ENCODE peak calls at places on chromosomes 3 and 15, in ten cellular contexts. U, E, B, L, D, X, I, C, H and T are unnamed samples.

GRCh38 chr15:91124155-91124554 is 24.1 kb downstream of the SV2B start:
- DNase-seq in U (no peak), E (no peak), B (no peak), L (no peak), D (no peak), X (no peak), I (no peak), C (no peak), H (no peak), T (no peak)

GRCh38 chr3:174016186-174016585 is 618.6 kb downstream of the NLGN1 start:
- DNase-seq in U (no peak), E (no peak), B (no peak), L (no peak), D (peak; percentile 74), X (no peak), I (no peak), C (peak; percentile 39), H (no peak), T (no peak)

GRCh38 chr3:183161552-183162345 is 785 bp downstream of the LAMP3 start:
- DNase-seq in U (no peak), E (peak; percentile 53), B (peak; percentile 93), L (no peak), D (no peak), X (peak; percentile 83), I (peak; percentile 33), C (peak; percentile 22), H (no peak), T (peak; percentile 55)

GRCh38 chr3:72042397-72043211 is 257.7 kb upstream of the PROK2 start:
- DNase-seq in U (no peak), E (no peak), B (peak; percentile 89), L (no peak), D (peak; percentile 11), X (no peak), I (no peak), C (peak; percentile 84), H (no peak), T (no peak)

GRCh38 chr3:170228093-170228766 is 6.0 kb downstream of the PRKCI start:
- DNase-seq in U (no peak), E (no peak), B (no peak), L (no peak), D (peak; percentile 20), X (no peak), I (no peak), C (peak; percentile 37), H (no peak), T (no peak)

GRCh38 chr3:188510366-188510765 is 356.4 kb downstream of the LPP start:
- DNase-seq in U (no peak), E (no peak), B (no peak), L (no peak), D (peak; percentile 76), X (no peak), I (no peak), C (peak; percentile 64), H (no peak), T (no peak)

GRCh38 chr15:44956388-44956787 is at the start of gene TERB2:
- DNase-seq in U (no peak), E (no peak), B (peak; percentile 28), L (no peak), D (no peak), X (no peak), I (no peak), C (no peak), H (no peak), T (no peak)

GRCh38 chr15:69929905-69930630 is 167.6 kb downstream of the TLE3 start:
- DNase-seq in U (no peak), E (no peak), B (no peak), L (peak; percentile 35), D (no peak), X (no peak), I (no peak), C (no peak), H (no peak), T (no peak)

DNA sequence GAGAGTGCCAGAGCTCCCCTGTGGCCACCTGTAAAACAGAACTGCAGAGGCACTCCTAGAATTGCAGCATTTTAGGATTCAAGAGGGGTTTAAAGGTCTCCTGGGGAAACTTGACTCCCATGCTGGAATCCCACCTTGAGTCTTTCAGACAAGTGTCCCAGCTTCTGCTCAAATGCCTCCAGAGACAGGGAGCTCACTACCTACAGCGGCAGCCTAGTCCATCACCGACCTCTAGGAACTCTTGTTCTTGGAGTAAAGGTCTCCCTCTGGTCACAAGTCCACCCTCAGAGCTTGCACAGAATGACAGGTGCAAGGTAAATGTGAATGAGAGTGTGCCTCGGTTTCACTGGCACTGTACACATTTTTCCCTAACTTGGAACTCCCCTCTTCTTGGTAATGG is 72.0 kb downstream of the NUP210 start:
- DNase-seq in U (no peak), E (no peak), B (no peak), L (no peak), D (no peak), X (no peak), I (no peak), C (no peak), H (no peak), T (no peak)
- H3K36me3 ChIP-seq in U (peaks cover 7% of the 10 kb centered on the region), E (peaks cover 40% of the 10 kb centered on the region), B (no peaks in the 10 kb centered on the region), L (peaks cover 24% of the 10 kb centered on the region), D (no peaks in the 10 kb centered on the region), X (peaks cover 54% of the 10 kb centered on the region), I (no peaks in the 10 kb centered on the region), C (no peaks in the 10 kb centered on the region), H (peaks cover 29% of the 10 kb centered on the region), T (peaks cover 15% of the 10 kb centered on the region)

GRCh38 chr3:186094696-186095095 is 14.2 kb downstream of the ETV5 start:
- DNase-seq in U (no peak), E (no peak), B (no peak), L (no peak), D (no peak), X (no peak), I (no peak), C (no peak), H (no peak), T (no peak)

GRCh38 chr3:186093271-186093900 is 15.5 kb downstream of the ETV5 start:
- DNase-seq in U (no peak), E (no peak), B (peak; percentile 52), L (no peak), D (no peak), X (no peak), I (no peak), C (no peak), H (no peak), T (no peak)

GRCh38 chr3:186088335-186088734 is 20.6 kb downstream of the ETV5 start:
- DNase-seq in U (no peak), E (no peak), B (no peak), L (no peak), D (no peak), X (no peak), I (no peak), C (no peak), H (no peak), T (no peak)

GRCh38 chr3:186092360-186093070 is 16.4 kb downstream of the ETV5 start:
- DNase-seq in U (no peak), E (no peak), B (no peak), L (no peak), D (no peak), X (no peak), I (no peak), C (no peak), H (no peak), T (no peak)

DNA sequence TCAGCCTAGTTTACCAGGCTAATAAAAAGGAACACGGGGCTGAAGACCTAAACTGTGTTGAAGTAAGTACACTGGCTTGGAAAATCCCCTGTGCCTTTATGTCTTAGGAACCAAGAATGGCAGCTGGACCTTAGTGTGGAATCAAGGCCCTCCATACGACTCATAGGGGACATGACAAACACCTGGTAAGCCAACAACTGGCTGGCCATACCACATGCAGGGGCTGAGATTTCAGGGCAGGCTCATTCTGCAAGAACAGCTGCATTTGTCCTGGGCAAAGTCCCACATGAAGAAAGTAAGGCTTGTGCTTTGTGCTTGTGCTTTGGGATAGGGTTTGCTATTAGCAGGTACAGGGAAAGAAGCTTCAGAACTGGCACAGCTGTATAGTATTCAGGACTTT is 18.0 kb downstream of the ETV5 start:
- DNase-seq in U (no peak), E (no peak), B (no peak), L (no peak), D (no peak), X (no peak), I (no peak), C (no peak), H (no peak), T (no peak)
- H3K36me3 ChIP-seq in U (no peaks in the 10 kb centered on the region), E (no peaks in the 10 kb centered on the region), B (no peaks in the 10 kb centered on the region), L (no peaks in the 10 kb centered on the region), D (peaks cover 31% of the 10 kb centered on the region), X (no peaks in the 10 kb centered on the region), I (no peaks in the 10 kb centered on the region), C (no peaks in the 10 kb centered on the region), H (peaks cover 4% of the 10 kb centered on the region), T (no peaks in the 10 kb centered on the region)

GRCh38 chr3:37028329-37028728 is 35.0 kb downstream of the MLH1 start:
- DNase-seq in U (peak; percentile 78), E (no peak), B (no peak), L (no peak), D (no peak), X (no peak), I (no peak), C (peak; percentile 65), H (peak; percentile 57), T (no peak)

GRCh38 chr3:37025562-37026335 is 32.4 kb downstream of the MLH1 start:
- DNase-seq in U (no peak), E (no peak), B (no peak), L (no peak), D (no peak), X (no peak), I (no peak), C (no peak), H (no peak), T (no peak)

GRCh38 chr3:37024820-37025405 is 31.6 kb downstream of the MLH1 start:
- DNase-seq in U (no peak), E (no peak), B (no peak), L (no peak), D (no peak), X (no peak), I (no peak), C (no peak), H (no peak), T (no peak)

GRCh38 chr3:37026851-37027250 is 33.5 kb downstream of the MLH1 start:
- DNase-seq in U (no peak), E (no peak), B (no peak), L (no peak), D (no peak), X (no peak), I (no peak), C (no peak), H (no peak), T (no peak)

GRCh38 chr3:37024092-37024491 is 30.8 kb downstream of the MLH1 start:
- DNase-seq in U (no peak), E (no peak), B (no peak), L (no peak), D (no peak), X (no peak), I (no peak), C (peak; percentile 30), H (no peak), T (no peak)
- H3K36me3 ChIP-seq in U (peaks cover 65% of the 10 kb centered on the region), E (peaks cover 37% of the 10 kb centered on the region), B (peaks cover 19% of the 10 kb centered on the region), L (peaks cover 20% of the 10 kb centered on the region), D (peaks cover 58% of the 10 kb centered on the region), X (peaks cover 81% of the 10 kb centered on the region), I (no peaks in the 10 kb centered on the region), C (peaks cover 39% of the 10 kb centered on the region), H (peaks cover 97% of the 10 kb centered on the region), T (peaks cover 36% of the 10 kb centered on the region)

DNA sequence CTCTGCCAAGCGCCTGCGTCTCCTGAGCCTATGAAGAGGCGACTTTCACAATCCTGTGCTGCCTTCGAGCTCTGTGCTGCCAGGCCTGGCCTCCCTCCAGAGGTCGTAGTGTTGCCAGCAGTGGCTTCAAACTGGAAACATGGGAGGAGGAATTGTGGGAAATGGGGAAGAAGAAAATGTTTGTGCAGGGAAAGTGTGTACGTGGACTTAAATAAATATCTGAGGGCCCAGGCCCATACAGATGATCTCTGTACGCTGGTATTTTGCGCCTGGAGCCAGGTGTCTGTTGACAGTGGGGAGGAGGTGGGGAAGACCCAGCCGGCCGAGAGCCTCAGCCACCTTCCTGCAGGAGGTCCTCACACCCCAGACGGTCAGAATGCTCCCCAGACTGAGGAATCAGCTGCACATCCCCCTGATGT is 44.6 kb downstream of the ZBTB38 start:
- DNase-seq in U (peak; percentile 95), E (no peak), B (no peak), L (peak; percentile 49), D (no peak), X (no peak), I (peak; percentile 77), C (peak; percentile 94), H (peak; percentile 97), T (no peak)
- H3K36me3 ChIP-seq in U (peaks cover 17% of the 10 kb centered on the region), E (peaks cover 9% of the 10 kb centered on the region), B (peaks cover 5% of the 10 kb centered on the region), L (peaks cover 10% of the 10 kb centered on the region), D (peaks cover 72% of the 10 kb centered on the region), X (peaks cover 18% of the 10 kb centered on the region), I (no peaks in the 10 kb centered on the region), C (no peaks in the 10 kb centered on the region), H (peaks cover 37% of the 10 kb centered on the region), T (no peaks in the 10 kb centered on the region)